ENCODE peak calls at places on chromosomes 4 and X, in eight cellular contexts. R, G, V, X, W, B, Z and T are unnamed samples.

GRCh38 chr4:112082954-112083586 is 62.2 kb upstream of the FAM241A start:
- DNase-seq in R (peak; percentile 80), G (peak; percentile 64), V (no peak), Z (no peak), W (no peak), X (no peak), B (no peak), T (no peak)

GRCh38 chr4:143441678-143442077 is 71.8 kb upstream of the SMARCA5 start:
- DNase-seq in V (no peak), Z (peak; percentile 16), B (no peak), X (no peak), R (no peak), G (no peak), W (no peak), T (no peak)

GRCh38 chr4:143207555-143207954 is 22.8 kb downstream of the USP38 start:
- DNase-seq in R (peak; percentile 24), G (peak; percentile 45), V (no peak), X (no peak), Z (no peak), B (peak; percentile 46), W (no peak), T (no peak)

GRCh38 chrX:136214551-136214950 is 36.6 kb downstream of the MAP7D3 start:
- DNase-seq in B (no peak), W (no peak), X (no peak), G (peak; percentile 88), Z (no peak), R (peak; percentile 68), V (no peak), T (no peak)

GRCh38 chr4:165326831-165327210 is 648 bp upstream of the MSMO1 start:
- DNase-seq in Z (peak; percentile 46), V (no peak), R (no peak), B (no peak), W (peak; percentile 52), G (peak; percentile 38), X (no peak), T (no peak)

GRCh38 chrX:153765138-153766079 is 1.4 kb downstream of the PLXNB3 start:
- DNase-seq in B (no peak), G (peak; percentile 25), Z (peak; percentile 9), W (no peak), V (no peak), R (no peak), X (peak; percentile 30), T (peak; percentile 45)

GRCh38 chrX:40092808-40093435 is 4.8 kb downstream of the BCOR start:
- DNase-seq in B (no peak), Z (no peak), R (no peak), G (no peak), V (no peak), X (no peak), W (no peak), T (no peak)

GRCh38 chrX:40279762-40280161 is 182.0 kb upstream of the BCOR start:
- DNase-seq in Z (no peak), R (no peak), W (no peak), V (no peak), G (no peak), X (no peak), B (no peak), T (no peak)

GRCh38 chr4:124118061-124118460 is 594.5 kb downstream of the ANKRD50 start:
- DNase-seq in X (no peak), W (no peak), G (no peak), Z (no peak), V (no peak), B (no peak), R (no peak), T (no peak)

GRCh38 chr4:139279723-139280620 is at the start of gene MGARP:
- DNase-seq in B (no peak), Z (peak; percentile 13), X (peak; percentile 26), R (no peak), G (peak; percentile 32), W (no peak), V (no peak), T (peak; percentile 40)

GRCh38 chr4:56630876-56631666 is 50.0 kb downstream of the HOPX start:
- DNase-seq in R (peak; percentile 25), W (no peak), X (no peak), V (no peak), G (peak; percentile 60), Z (no peak), B (no peak), T (no peak)